ENCODE peak calls at places on chromosomes 3 and 15, in seven cellular contexts. V is NB4, Y is breast epithelium, Z is neural progenitor cell, J is transverse colon, R is AG10803, D is Peyer's patch. T is an unnamed sample.

GRCh38 chr3:149466192-149466591 is 8.3 kb upstream of the TM4SF4 start:
- DNase-seq in Y (no peak), V (no peak), R (peak; percentile 90), J (no peak), D (no peak), Z (no peak), T (peak; percentile 79)

GRCh38 chr3:127535901-127536817 is 54.4 kb downstream of the TPRA1 start:
- DNase-seq in Z (no peak), Y (no peak), J (no peak), R (no peak), V (no peak), D (no peak), T (no peak)

GRCh38 chr3:157156844-157157635 is 2.9 kb downstream of the CCNL1 start:
- DNase-seq in D (no peak), Y (no peak), J (no peak), R (peak; percentile 32), V (peak; percentile 36), Z (peak; percentile 66), T (no peak)

GRCh38 chr3:194265505-194265892 is 85.6 kb downstream of the CPN2 start:
- DNase-seq in D (no peak), J (peak; percentile 60), Z (peak; percentile 28), V (no peak), Y (peak; percentile 74), R (peak; percentile 95), T (peak; percentile 99)

GRCh38 chr3:152405915-152406802 is 137.4 kb downstream of the MBNL1 start:
- DNase-seq in R (peak; percentile 97), Y (no peak), D (no peak), V (peak; percentile 73), J (no peak), Z (no peak), T (peak; percentile 95)

GRCh38 chr15:92880796-92881569 is 19.1 kb upstream of the CHD2 start:
- DNase-seq in R (no peak), D (no peak), J (no peak), V (no peak), Z (peak; percentile 30), Y (no peak), T (peak; percentile 36)

GRCh38 chr3:187669675-187670504 is at the start of gene SST:
- DNase-seq in R (peak; percentile 37), D (no peak), J (peak; percentile 8), Z (peak; percentile 92), V (peak; percentile 39), Y (no peak), T (peak; percentile 67)

GRCh38 chr3:59876533-59877062 is 826.8 kb upstream of the CFAP20DC start:
- DNase-seq in V (no peak), J (no peak), Z (no peak), Y (no peak), R (no peak), D (no peak), T (no peak)

GRCh38 chr3:71089271-71089670 is 494.3 kb downstream of the FOXP1 start:
- DNase-seq in Y (no peak), V (no peak), J (no peak), D (no peak), Z (no peak), R (no peak), T (no peak)

GRCh38 chr3:48155122-48155521 is 33.1 kb downstream of the CDC25A start:
- DNase-seq in R (peak; percentile 45), V (no peak), D (no peak), Y (no peak), Z (no peak), J (no peak), T (peak; percentile 59)

GRCh38 chr15:48777645-48778337 is 33.1 kb downstream of the CEP152 start:
- DNase-seq in R (no peak), V (no peak), Y (no peak), D (no peak), Z (no peak), J (no peak), T (peak; percentile 37)

GRCh38 chr3:160400631-160401150 is 1.2 kb downstream of the SMC4 start:
- DNase-seq in R (no peak), Y (no peak), J (peak; percentile 28), D (no peak), V (peak; percentile 47), Z (peak; percentile 57), T (no peak)

GRCh38 chr3:39808467-39809180 is 785 bp upstream of the MYRIP start:
- DNase-seq in R (peak; percentile 4), D (no peak), Y (no peak), V (no peak), J (no peak), Z (peak; percentile 88), T (no peak)

GRCh38 chr3:108603689-108604088 is 14.2 kb downstream of the DZIP3 start:
- DNase-seq in J (no peak), V (peak; percentile 32), R (no peak), Y (no peak), D (no peak), Z (no peak), T (no peak)

GRCh38 chr15:26156041-26156440 is 292.9 kb upstream of the ATP10A start:
- DNase-seq in D (no peak), Y (no peak), Z (no peak), R (no peak), V (no peak), J (no peak), T (no peak)

GRCh38 chr3:32568953-32569352 is 1.7 kb downstream of the DYNC1LI1 start:
- DNase-seq in D (no peak), Y (no peak), R (no peak), Z (no peak), V (no peak), J (no peak), T (no peak)

GRCh38 chr15:98369081-98369716 is 279.1 kb upstream of the IGF1R start:
- DNase-seq in V (no peak), D (no peak), J (no peak), R (no peak), Z (no peak), Y (no peak), T (no peak)

GRCh38 chr3:60512506-60512905 is 738.7 kb downstream of the FHIT start:
- DNase-seq in Y (no peak), V (no peak), D (no peak), Z (no peak), J (no peak), R (no peak), T (no peak)

GRCh38 chr15:66893294-66893693 is 172.1 kb upstream of the SMAD3 start:
- DNase-seq in J (no peak), V (no peak), Y (no peak), R (no peak), D (peak; percentile 7), Z (no peak), T (no peak)

GRCh38 chr3:177371903-177372302 is 174.6 kb upstream of the TBL1XR1 start:
- DNase-seq in R (no peak), J (no peak), Y (no peak), D (no peak), V (no peak), Z (no peak), T (no peak)

GRCh38 chr3:48070030-48070429 is 53.8 kb upstream of the MAP4 start:
- DNase-seq in R (no peak), V (no peak), J (no peak), Y (no peak), Z (no peak), D (no peak), T (no peak)

GRCh38 chr15:87477759-87478687 is 778.5 kb downstream of the NTRK3 start:
- DNase-seq in R (peak; percentile 75), V (peak; percentile 18), J (no peak), Z (peak; percentile 15), Y (no peak), D (no peak), T (peak; percentile 89)
- H3K4me3 ChIP-seq in R (no peak overlapping the region), V (no peak overlapping the region), J (no peak overlapping the region), Z (no peak overlapping the region), Y (no peak overlapping the region), D (no peak overlapping the region), T (peak overlapping the region; percentile 19)

GRCh38 chr3:171460226-171461086 is at the start of gene TNIK:
- DNase-seq in R (peak; percentile 77), V (peak; percentile 97), J (peak; percentile 96), Z (peak; percentile 83), Y (peak; percentile 75), D (peak; percentile 92), T (peak; percentile 95)
- TF ChIP-seq CTCF in R (peak; percentile 38), V (no peak), J (peak; percentile 61), Z (peak; percentile 29), Y (peak; percentile 39), D (peak; percentile 31), T (peak; percentile 38)

DNA sequence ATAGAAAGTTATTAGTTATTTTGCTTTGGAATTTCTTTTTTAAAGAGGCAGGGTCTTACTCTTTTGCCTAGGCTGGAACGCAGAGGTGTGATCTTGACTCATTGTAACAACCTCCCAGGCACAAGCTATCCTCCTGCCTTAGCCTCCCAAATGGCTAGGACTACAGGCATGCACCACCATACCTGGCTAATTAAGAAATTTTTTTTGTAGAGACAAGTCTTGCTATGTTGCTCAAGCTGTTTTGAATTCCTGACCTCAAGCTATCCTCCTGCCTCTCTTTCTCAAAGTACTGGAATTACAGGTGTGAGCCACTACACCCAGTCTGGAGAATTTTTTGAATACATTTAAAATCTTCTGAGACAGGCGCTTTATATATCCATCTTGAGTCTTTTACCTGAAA is 49.5 kb downstream of the IQGAP1 start:
- DNase-seq in V (no peak), J (no peak), R (no peak), D (no peak), Y (no peak), Z (no peak), T (no peak)
- H3K4me3 ChIP-seq in V (no peak overlapping the region), J (no peak overlapping the region), R (no peak overlapping the region), D (no peak overlapping the region), Y (no peak overlapping the region), Z (no peak overlapping the region), T (no peak overlapping the region)

GRCh38 chr3:117016359-117016758 is 306.8 kb downstream of the TUSC7 start:
- DNase-seq in R (no peak), V (no peak), D (no peak), Y (no peak), J (no peak), Z (peak; percentile 67), T (no peak)
- TF ChIP-seq CTCF in R (no peak), V (no peak), D (no peak), Y (no peak), J (no peak), Z (peak; percentile 58), T (peak; percentile 13)

DNA sequence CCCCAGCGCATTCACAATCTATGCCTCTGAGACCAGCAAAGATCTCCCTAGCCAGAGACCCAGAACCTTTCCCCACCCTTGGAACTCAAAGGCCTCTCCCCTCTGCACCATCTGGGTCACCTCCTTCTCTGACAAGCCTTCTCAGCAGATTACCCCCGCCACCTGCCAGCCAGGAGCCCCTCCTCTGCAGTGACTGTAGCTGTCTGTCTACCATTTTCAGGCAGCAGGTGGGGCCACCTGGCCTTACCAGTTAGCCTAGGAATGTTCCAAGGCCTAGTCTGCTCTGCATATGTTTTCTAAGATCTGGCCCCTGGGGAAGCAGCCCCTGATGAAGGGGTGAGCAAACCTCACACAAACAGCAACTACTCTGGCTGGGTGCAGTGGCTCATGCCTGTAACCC is 2.4 kb downstream of the MYLK start:
- DNase-seq in J (no peak), R (no peak), Y (no peak), V (no peak), D (no peak), Z (no peak), T (no peak)
- H3K4me3 ChIP-seq in J (no peak overlapping the region), R (peak overlapping the region; percentile 84), Y (no peak overlapping the region), V (no peak overlapping the region), D (no peak overlapping the region), Z (no peak overlapping the region), T (no peak overlapping the region)